ENCODE peak calls at places on chromosomes 5 and 9, in seven cellular contexts. One of them, this sample, is unnamed.

GRCh38 chr5:58259685-58260152 is 200.2 kb downstream of the PLK2 start:
- DNase-seq in naive thymus-derived CD4-positive, alpha-beta T cell: no peak
- DNase-seq in sigmoid colon: no peak
- DNase-seq in WERI-Rb-1: no peak
- DNase-seq in trophoblast cell: peak
- DNase-seq in cardiac muscle cell: peak
- DNase-seq in adrenal gland: peak
- DNase-seq in this sample: no peak

GRCh38 chr5:54900906-54901725 is 84.3 kb downstream of the ESM1 start:
- DNase-seq in WERI-Rb-1: no peak
- DNase-seq in naive thymus-derived CD4-positive, alpha-beta T cell: no peak
- DNase-seq in adrenal gland: no peak
- DNase-seq in cardiac muscle cell: no peak
- DNase-seq in trophoblast cell: no peak
- DNase-seq in sigmoid colon: peak
- DNase-seq in this sample: peak

GRCh38 chr9:99345936-99346335 is 123.9 kb downstream of the SEC61B start:
- DNase-seq in adrenal gland: no peak
- DNase-seq in naive thymus-derived CD4-positive, alpha-beta T cell: no peak
- DNase-seq in sigmoid colon: no peak
- DNase-seq in trophoblast cell: no peak
- DNase-seq in WERI-Rb-1: no peak
- DNase-seq in cardiac muscle cell: no peak
- DNase-seq in this sample: no peak

GRCh38 chr5:123950701-123951100 is 438.7 kb downstream of the CSNK1G3 start:
- DNase-seq in cardiac muscle cell: no peak
- DNase-seq in WERI-Rb-1: no peak
- DNase-seq in sigmoid colon: no peak
- DNase-seq in naive thymus-derived CD4-positive, alpha-beta T cell: no peak
- DNase-seq in trophoblast cell: no peak
- DNase-seq in adrenal gland: no peak
- DNase-seq in this sample: no peak

GRCh38 chr5:76733049-76733417 is 17.1 kb downstream of the F2R start:
- DNase-seq in cardiac muscle cell: no peak
- DNase-seq in sigmoid colon: no peak
- DNase-seq in adrenal gland: no peak
- DNase-seq in WERI-Rb-1: no peak
- DNase-seq in trophoblast cell: no peak
- DNase-seq in naive thymus-derived CD4-positive, alpha-beta T cell: no peak
- DNase-seq in this sample: no peak

GRCh38 chr9:73565833-73566465 is 414.3 kb downstream of the ANXA1 start:
- DNase-seq in sigmoid colon: no peak
- DNase-seq in adrenal gland: peak
- DNase-seq in WERI-Rb-1: peak
- DNase-seq in naive thymus-derived CD4-positive, alpha-beta T cell: no peak
- DNase-seq in trophoblast cell: peak
- DNase-seq in cardiac muscle cell: peak
- DNase-seq in this sample: no peak

GRCh38 chr9:116928884-116929283 is 241.8 kb downstream of the TRIM32 start:
- DNase-seq in sigmoid colon: no peak
- DNase-seq in WERI-Rb-1: no peak
- DNase-seq in naive thymus-derived CD4-positive, alpha-beta T cell: no peak
- DNase-seq in adrenal gland: no peak
- DNase-seq in cardiac muscle cell: no peak
- DNase-seq in trophoblast cell: no peak
- DNase-seq in this sample: no peak

GRCh38 chr5:132013006-132013689 is 1.7 kb upstream of the ACSL6 start:
- DNase-seq in cardiac muscle cell: no peak
- DNase-seq in adrenal gland: no peak
- DNase-seq in trophoblast cell: no peak
- DNase-seq in WERI-Rb-1: peak
- DNase-seq in sigmoid colon: peak
- DNase-seq in naive thymus-derived CD4-positive, alpha-beta T cell: no peak
- DNase-seq in this sample: no peak

GRCh38 chr9:114055061-114055460 is 23.0 kb downstream of the AMBP start:
- DNase-seq in trophoblast cell: no peak
- DNase-seq in adrenal gland: no peak
- DNase-seq in cardiac muscle cell: no peak
- DNase-seq in sigmoid colon: no peak
- DNase-seq in WERI-Rb-1: no peak
- DNase-seq in naive thymus-derived CD4-positive, alpha-beta T cell: no peak
- DNase-seq in this sample: no peak

GRCh38 chr5:109239501-109239900 is 170.3 kb downstream of the PJA2 start:
- DNase-seq in WERI-Rb-1: no peak
- DNase-seq in naive thymus-derived CD4-positive, alpha-beta T cell: no peak
- DNase-seq in trophoblast cell: peak
- DNase-seq in adrenal gland: no peak
- DNase-seq in sigmoid colon: no peak
- DNase-seq in cardiac muscle cell: peak
- DNase-seq in this sample: no peak

DNA sequence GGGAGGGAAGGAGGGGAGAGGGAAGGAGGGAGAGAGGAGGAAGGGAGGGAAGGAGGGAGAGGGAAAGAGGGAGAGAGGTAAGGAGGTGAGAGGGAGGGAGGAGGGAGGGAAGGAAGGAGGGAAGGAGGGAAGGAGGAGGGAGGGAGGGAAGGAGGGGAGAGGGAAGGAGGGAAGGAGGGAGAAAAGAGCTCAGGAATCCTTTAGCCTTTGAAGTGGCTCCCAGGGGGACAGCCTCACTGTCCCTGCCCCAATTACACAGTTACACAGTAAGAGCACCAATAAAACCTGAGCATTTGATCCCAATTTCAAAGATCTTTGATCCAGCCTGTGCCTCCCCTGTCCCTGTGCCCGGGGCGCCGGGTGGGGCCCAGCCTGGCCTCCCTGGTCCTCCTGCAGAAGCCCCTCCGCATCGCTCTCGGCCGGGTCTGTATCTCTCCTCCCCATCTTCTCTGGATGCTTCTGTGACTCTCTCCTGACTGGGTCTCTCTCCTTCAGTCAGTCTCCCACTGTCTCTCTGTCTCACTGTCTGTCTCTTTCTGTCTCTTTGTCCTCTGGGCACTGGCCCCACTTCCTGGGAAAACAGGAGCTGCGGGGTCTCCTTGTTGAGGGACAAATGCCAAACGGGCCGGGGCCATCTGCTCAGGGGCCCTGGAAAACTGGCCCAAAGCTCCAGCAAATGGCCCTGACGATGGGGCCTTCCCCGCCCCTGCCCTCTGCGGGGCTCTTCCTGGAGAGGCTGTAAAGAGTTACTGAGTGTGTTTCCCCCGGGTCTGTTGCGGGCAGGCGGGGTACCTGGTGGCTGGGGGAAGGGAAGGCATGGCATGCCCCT is 54.2 kb upstream of the EGFL7 start:
- DNase-seq in naive thymus-derived CD4-positive, alpha-beta T cell: no peak
- DNase-seq in trophoblast cell: no peak
- DNase-seq in cardiac muscle cell: no peak
- DNase-seq in adrenal gland: no peak
- DNase-seq in sigmoid colon: no peak
- DNase-seq in WERI-Rb-1: no peak
- DNase-seq in this sample: no peak
- H3K27ac ChIP-seq in naive thymus-derived CD4-positive, alpha-beta T cell: no peak
- H3K27ac ChIP-seq in trophoblast cell: no peak
- H3K27ac ChIP-seq in cardiac muscle cell: no peak
- H3K27ac ChIP-seq in adrenal gland: no peak
- H3K27ac ChIP-seq in sigmoid colon: no peak
- H3K27ac ChIP-seq in WERI-Rb-1: peak
- H3K27ac ChIP-seq in this sample: no peak

DNA sequence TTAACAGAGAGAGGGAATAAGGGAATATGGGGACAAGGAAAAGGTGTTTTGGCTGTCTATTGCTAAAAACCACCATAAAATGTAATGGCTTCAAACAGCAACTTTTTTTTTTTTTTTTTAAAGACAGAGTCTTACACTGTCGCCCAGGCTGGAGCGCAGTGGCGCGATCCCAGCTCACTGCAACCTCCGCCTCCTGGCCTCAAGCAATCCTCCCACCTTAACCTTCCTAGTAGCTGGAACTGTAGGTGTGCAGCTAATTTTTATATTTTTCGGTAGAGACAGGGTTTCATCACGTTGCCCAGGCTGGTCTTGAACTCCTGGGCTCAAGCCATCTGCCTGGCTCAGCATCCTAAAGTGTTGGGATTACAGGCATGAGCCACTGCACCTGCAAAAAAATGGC is 4.3 kb upstream of the SPATA24 start:
- DNase-seq in sigmoid colon: no peak
- DNase-seq in adrenal gland: no peak
- DNase-seq in WERI-Rb-1: no peak
- DNase-seq in naive thymus-derived CD4-positive, alpha-beta T cell: no peak
- DNase-seq in cardiac muscle cell: no peak
- DNase-seq in trophoblast cell: no peak
- DNase-seq in this sample: no peak
- H3K27ac ChIP-seq in sigmoid colon: no peak
- H3K27ac ChIP-seq in adrenal gland: no peak
- H3K27ac ChIP-seq in WERI-Rb-1: no peak
- H3K27ac ChIP-seq in naive thymus-derived CD4-positive, alpha-beta T cell: no peak
- H3K27ac ChIP-seq in cardiac muscle cell: no peak
- H3K27ac ChIP-seq in trophoblast cell: no peak
- H3K27ac ChIP-seq in this sample: no peak

GRCh38 chr9:128861501-128861900 is 20.2 kb downstream of the KYAT1 start:
- DNase-seq in cardiac muscle cell: no peak
- DNase-seq in trophoblast cell: no peak
- DNase-seq in adrenal gland: no peak
- DNase-seq in naive thymus-derived CD4-positive, alpha-beta T cell: no peak
- DNase-seq in WERI-Rb-1: no peak
- DNase-seq in sigmoid colon: no peak
- DNase-seq in this sample: no peak
- H3K27ac ChIP-seq in cardiac muscle cell: no peak
- H3K27ac ChIP-seq in trophoblast cell: no peak
- H3K27ac ChIP-seq in adrenal gland: no peak
- H3K27ac ChIP-seq in naive thymus-derived CD4-positive, alpha-beta T cell: no peak
- H3K27ac ChIP-seq in WERI-Rb-1: no peak
- H3K27ac ChIP-seq in sigmoid colon: no peak
- H3K27ac ChIP-seq in this sample: no peak

GRCh38 chr5:40778133-40778532 is 20.0 kb downstream of the PRKAA1 start:
- DNase-seq in sigmoid colon: no peak
- DNase-seq in WERI-Rb-1: no peak
- DNase-seq in cardiac muscle cell: no peak
- DNase-seq in trophoblast cell: no peak
- DNase-seq in naive thymus-derived CD4-positive, alpha-beta T cell: no peak
- DNase-seq in adrenal gland: no peak
- DNase-seq in this sample: no peak

GRCh38 chr5:40775085-40775845 is 19.5 kb upstream of the TTC33 start:
- DNase-seq in cardiac muscle cell: no peak
- DNase-seq in naive thymus-derived CD4-positive, alpha-beta T cell: no peak
- DNase-seq in adrenal gland: no peak
- DNase-seq in WERI-Rb-1: no peak
- DNase-seq in sigmoid colon: no peak
- DNase-seq in trophoblast cell: no peak
- DNase-seq in this sample: no peak

GRCh38 chr5:40776658-40776977 is 20.9 kb upstream of the TTC33 start:
- DNase-seq in WERI-Rb-1: no peak
- DNase-seq in naive thymus-derived CD4-positive, alpha-beta T cell: no peak
- DNase-seq in trophoblast cell: no peak
- DNase-seq in sigmoid colon: no peak
- DNase-seq in adrenal gland: no peak
- DNase-seq in cardiac muscle cell: no peak
- DNase-seq in this sample: no peak

GRCh38 chr5:40775846-40776657 is 20.3 kb upstream of the TTC33 start:
- DNase-seq in sigmoid colon: no peak
- DNase-seq in naive thymus-derived CD4-positive, alpha-beta T cell: no peak
- DNase-seq in cardiac muscle cell: no peak
- DNase-seq in adrenal gland: no peak
- DNase-seq in trophoblast cell: no peak
- DNase-seq in WERI-Rb-1: no peak
- DNase-seq in this sample: no peak

GRCh38 chr5:40774626-40775025 is 18.9 kb upstream of the TTC33 start:
- DNase-seq in adrenal gland: no peak
- DNase-seq in sigmoid colon: no peak
- DNase-seq in naive thymus-derived CD4-positive, alpha-beta T cell: no peak
- DNase-seq in WERI-Rb-1: no peak
- DNase-seq in trophoblast cell: no peak
- DNase-seq in cardiac muscle cell: no peak
- DNase-seq in this sample: no peak
- H3K27ac ChIP-seq in adrenal gland: no peak
- H3K27ac ChIP-seq in sigmoid colon: no peak
- H3K27ac ChIP-seq in naive thymus-derived CD4-positive, alpha-beta T cell: no peak
- H3K27ac ChIP-seq in WERI-Rb-1: no peak
- H3K27ac ChIP-seq in trophoblast cell: no peak
- H3K27ac ChIP-seq in cardiac muscle cell: no peak
- H3K27ac ChIP-seq in this sample: no peak

GRCh38 chr9:91898451-91899433 is 51.3 kb downstream of the ROR2 start:
- DNase-seq in sigmoid colon: peak
- DNase-seq in naive thymus-derived CD4-positive, alpha-beta T cell: no peak
- DNase-seq in trophoblast cell: peak
- DNase-seq in WERI-Rb-1: peak
- DNase-seq in adrenal gland: peak
- DNase-seq in cardiac muscle cell: no peak
- DNase-seq in this sample: no peak
- H3K27ac ChIP-seq in sigmoid colon: peak
- H3K27ac ChIP-seq in naive thymus-derived CD4-positive, alpha-beta T cell: no peak
- H3K27ac ChIP-seq in trophoblast cell: no peak
- H3K27ac ChIP-seq in WERI-Rb-1: peak
- H3K27ac ChIP-seq in adrenal gland: peak
- H3K27ac ChIP-seq in cardiac muscle cell: peak
- H3K27ac ChIP-seq in this sample: no peak

DNA sequence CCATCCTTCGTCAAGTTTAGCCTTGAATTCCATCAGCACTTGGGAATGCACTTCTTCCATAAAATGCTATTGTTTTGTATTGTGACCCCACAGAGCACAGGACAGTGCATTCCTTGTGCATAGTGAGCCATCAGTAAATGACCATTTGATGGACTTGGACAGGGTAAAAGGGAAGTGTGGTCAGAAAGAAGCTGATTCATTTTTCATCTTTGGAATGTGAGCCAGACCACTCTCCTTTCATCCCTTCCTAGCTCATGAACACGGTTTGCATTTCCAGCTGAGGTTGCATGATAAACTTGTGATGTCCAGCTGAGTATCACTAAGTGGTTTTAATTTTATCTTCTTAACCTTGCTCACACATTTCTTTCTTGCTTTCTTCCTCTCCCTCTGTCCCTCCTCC is 101.4 kb downstream of the NUDT12 start:
- DNase-seq in WERI-Rb-1: no peak
- DNase-seq in trophoblast cell: no peak
- DNase-seq in cardiac muscle cell: no peak
- DNase-seq in sigmoid colon: no peak
- DNase-seq in adrenal gland: no peak
- DNase-seq in naive thymus-derived CD4-positive, alpha-beta T cell: no peak
- DNase-seq in this sample: no peak
- H3K27ac ChIP-seq in WERI-Rb-1: no peak
- H3K27ac ChIP-seq in trophoblast cell: no peak
- H3K27ac ChIP-seq in cardiac muscle cell: no peak
- H3K27ac ChIP-seq in sigmoid colon: no peak
- H3K27ac ChIP-seq in adrenal gland: no peak
- H3K27ac ChIP-seq in naive thymus-derived CD4-positive, alpha-beta T cell: no peak
- H3K27ac ChIP-seq in this sample: no peak

This sample was measured in ovary.